ENCODE peak calls at places on chromosomes 3 and 15, in five cellular contexts. X is RWPE1, F is AML-193, T is HuH-7.5, C is hypothalamus. W is an unnamed sample.

GRCh38 chr3:64143399-64144130 is 81.7 kb downstream of the PRICKLE2 start:
- DNase-seq in X (peak), F (no peak), T (no peak), C (no peak), W (no peak)

GRCh38 chr3:11641683-11642407 is 1.9 kb downstream of the VGLL4 start:
- DNase-seq in X (peak), F (peak), T (no peak), C (no peak), W (no peak)

GRCh38 chr3:8709287-8709686 is 24.3 kb upstream of the CAV3 start:
- DNase-seq in X (no peak), F (no peak), T (no peak), C (no peak), W (no peak)

GRCh38 chr3:141561426-141562034 is 74.7 kb downstream of the RASA2 start:
- DNase-seq in X (peak), F (peak), T (no peak), C (no peak), W (peak)

GRCh38 chr15:64583519-64583918 is 123.1 kb downstream of the ZNF609 start:
- DNase-seq in X (no peak), F (no peak), T (no peak), C (no peak), W (no peak)

GRCh38 chr3:190094201-190094718 is 26.4 kb downstream of the P3H2 start:
- DNase-seq in X (no peak), F (no peak), T (no peak), C (no peak), W (no peak)

GRCh38 chr3:37554364-37554763 is 307.3 kb upstream of the CTDSPL start:
- DNase-seq in X (no peak), F (no peak), T (no peak), C (no peak), W (no peak)

GRCh38 chr15:89362203-89363101 is 27.8 kb upstream of the POLG start:
- DNase-seq in X (no peak), F (no peak), T (no peak), C (peak), W (no peak)

GRCh38 chr3:150385296-150386242 is 22.5 kb upstream of the TSC22D2 start:
- DNase-seq in X (no peak), F (peak), T (no peak), C (no peak), W (no peak)

GRCh38 chr3:160097478-160097877 is 108.8 kb downstream of the IL12A start:
- DNase-seq in X (no peak), F (no peak), T (no peak), C (no peak), W (no peak)

GRCh38 chr3:10162147-10162546 is 2.6 kb upstream of the IRAK2 start:
- DNase-seq in X (no peak), F (peak), T (no peak), C (no peak), W (no peak)